ENCODE peak calls at places on chromosome 3, in seven cellular contexts. I is IMR-90; A is GM06990; Y is ELF-1; Z is neural progenitor cell; W is progenitor cell of endocrine pancreas; K is activated T-helper 1 cell treated with anti-CD3 and anti-CD28 coated beads, Interleukin-2, amount 50 U/mL, for 16 hours. H is an unnamed sample.

GRCh38 chr3:140145501-140145900 is 210.5 kb downstream of the CLSTN2 start:
- DNase-seq in W (no peak), A (no peak), Z (no peak), K (no peak), I (no peak), Y (no peak), H (no peak)

GRCh38 chr3:170713648-170714047 is 127.8 kb upstream of the SLC7A14 start:
- DNase-seq in W (no peak), Y (no peak), Z (no peak), K (no peak), I (no peak), A (no peak), H (no peak)

GRCh38 chr3:123409443-123410148 is 39.3 kb downstream of the ADCY5 start:
- DNase-seq in A (no peak), W (peak; percentile 39), K (no peak), Z (no peak), I (no peak), Y (no peak), H (no peak)

GRCh38 chr3:4908066-4908768 is 71.0 kb upstream of the BHLHE40 start:
- DNase-seq in K (no peak), Z (no peak), A (peak; percentile 59), Y (no peak), W (no peak), I (no peak), H (no peak)

GRCh38 chr3:179464296-179465092 is 13.2 kb upstream of the GNB4 start:
- DNase-seq in K (no peak), A (peak; percentile 9), W (no peak), Y (peak; percentile 84), Z (peak; percentile 27), I (no peak), H (no peak)

GRCh38 chr3:192408721-192409151 is 318.6 kb downstream of the FGF12 start:
- DNase-seq in A (no peak), Z (peak; percentile 60), Y (peak; percentile 34), I (no peak), K (no peak), W (peak; percentile 11), H (peak; percentile 14)

GRCh38 chr3:9088431-9089353 is 125.4 kb upstream of the RAD18 start:
- DNase-seq in Y (no peak), K (no peak), I (no peak), Z (no peak), W (no peak), A (no peak), H (no peak)

GRCh38 chr3:138011722-138012121 is 1.8 kb downstream of the CLDN18 start:
- DNase-seq in Y (no peak), K (no peak), W (no peak), A (no peak), I (no peak), Z (no peak), H (no peak)

GRCh38 chr3:188236241-188236640 is 82.3 kb downstream of the LPP start:
- DNase-seq in K (no peak), I (no peak), Y (no peak), W (no peak), A (no peak), Z (no peak), H (no peak)

GRCh38 chr3:64685800-64686445 is 1.9 kb downstream of the ADAMTS9 start:
- DNase-seq in A (peak; percentile 15), K (no peak), Z (peak; percentile 95), W (peak; percentile 82), I (peak; percentile 88), Y (peak; percentile 92), H (peak; percentile 95)

GRCh38 chr3:127159547-127159946 is 33.4 kb upstream of the PRR23E start:
- DNase-seq in Y (no peak), W (no peak), A (no peak), I (no peak), K (no peak), Z (peak; percentile 86), H (no peak)

GRCh38 chr3:32132121-32132520 is 25.7 kb downstream of the GPD1L start:
- DNase-seq in K (no peak), W (no peak), Y (no peak), Z (no peak), A (no peak), I (no peak), H (no peak)

GRCh38 chr3:9689757-9690156 is 13.9 kb upstream of the CPNE9 start:
- DNase-seq in I (no peak), K (no peak), Z (no peak), A (no peak), W (no peak), Y (no peak), H (no peak)

GRCh38 chr3:143596957-143597642 is 251.2 kb downstream of the SLC9A9 start:
- DNase-seq in K (no peak), I (no peak), Z (peak; percentile 56), W (no peak), Y (peak; percentile 78), A (no peak), H (no peak)

GRCh38 chr3:119619094-119619493 is 21.4 kb downstream of the PLA1A start:
- DNase-seq in Y (no peak), I (no peak), Z (no peak), K (no peak), W (no peak), A (no peak), H (no peak)

GRCh38 chr3:11604139-11604895 is 39.4 kb downstream of the VGLL4 start:
- DNase-seq in Y (no peak), A (no peak), K (no peak), Z (no peak), W (no peak), I (peak; percentile 90), H (no peak)

GRCh38 chr3:23874359-23875120 is 42.2 kb downstream of the NKIRAS1 start:
- DNase-seq in K (no peak), I (peak; percentile 87), Y (no peak), A (no peak), Z (no peak), W (no peak), H (no peak)

GRCh38 chr3:51982838-51983577 is at the start of gene ACY1:
- DNase-seq in K (peak; percentile 61), W (peak; percentile 71), Z (peak; percentile 96), I (peak; percentile 81), A (peak; percentile 92), Y (peak; percentile 92), H (peak; percentile 89)

GRCh38 chr3:193826126-193826795 is 233.3 kb downstream of the OPA1 start:
- DNase-seq in I (peak; percentile 34), K (no peak), Y (no peak), A (no peak), Z (no peak), W (no peak), H (no peak)

GRCh38 chr3:43648957-43649356 is 27.1 kb upstream of the ANO10 start:
- DNase-seq in W (no peak), K (no peak), A (no peak), Z (no peak), Y (no peak), I (no peak), H (no peak)

GRCh38 chr3:4460334-4460733 is 6.7 kb downstream of the SUMF1 start:
- DNase-seq in K (no peak), Z (no peak), Y (no peak), A (no peak), W (no peak), I (no peak), H (no peak)

GRCh38 chr3:4320453-4320852 is 17.3 kb downstream of the SETMAR start:
- DNase-seq in Z (no peak), A (no peak), W (no peak), I (no peak), K (no peak), Y (no peak), H (no peak)

GRCh38 chr3:57397175-57398026 is 104.9 kb upstream of the ASB14 start:
- DNase-seq in W (no peak), Y (peak; percentile 66), I (peak; percentile 42), A (no peak), Z (peak; percentile 59), K (peak; percentile 20), H (peak; percentile 23)

GRCh38 chr3:128176270-128176831 is 23.1 kb downstream of the EEFSEC start:
- DNase-seq in A (no peak), Y (no peak), Z (no peak), K (no peak), I (no peak), W (no peak), H (no peak)

H was measured in T1000.